ENCODE peak calls at places on chromosome 15, in eight cellular contexts. F is transverse colon, P is heart left ventricle, J is HL-60, G is PC-9, U is GM12864, S is tibial artery, Y is HCT116. H is an unnamed sample.

GRCh38 chr15:89642106-89642505 is 13.2 kb downstream of the KIF7 start:
- DNase-seq in F (no peak), P (no peak), J (no peak), G (no peak), U (no peak), S (peak; percentile 65), Y (no peak), H (no peak)

GRCh38 chr15:94671845-94672524 is 440.6 kb downstream of the MCTP2 start:
- DNase-seq in F (no peak), P (peak; percentile 36), J (no peak), G (no peak), U (no peak), S (no peak), Y (no peak), H (peak; percentile 23)

GRCh38 chr15:36090276-36090946 is 489.0 kb upstream of the CDIN1 start:
- DNase-seq in F (no peak), P (no peak), J (no peak), G (no peak), U (no peak), S (no peak), Y (no peak), H (no peak)

GRCh38 chr15:95267476-95267875 is 1036.1 kb downstream of the MCTP2 start:
- DNase-seq in F (no peak), P (no peak), J (no peak), G (no peak), U (no peak), S (no peak), Y (no peak), H (no peak)

GRCh38 chr15:53384417-53384816 is 375.0 kb downstream of the WDR72 start:
- DNase-seq in F (peak; percentile 23), P (no peak), J (peak; percentile 1), G (no peak), U (no peak), S (no peak), Y (no peak), H (no peak)

GRCh38 chr15:79230766-79231165 is 51.8 kb upstream of the ANKRD34C start:
- DNase-seq in F (no peak), P (no peak), J (no peak), G (no peak), U (no peak), S (no peak), Y (no peak), H (no peak)

GRCh38 chr15:40367673-40368611 is 9.9 kb downstream of the DISP2 start:
- DNase-seq in F (peak; percentile 91), P (peak; percentile 89), J (peak; percentile 91), G (peak; percentile 91), U (peak; percentile 57), S (peak; percentile 91), Y (peak; percentile 81), H (peak; percentile 70)

GRCh38 chr15:39976291-39977274 is 42.7 kb downstream of the EIF2AK4 start:
- DNase-seq in F (peak; percentile 51), P (peak; percentile 82), J (no peak), G (no peak), U (no peak), S (peak; percentile 79), Y (no peak), H (peak; percentile 45)

GRCh38 chr15:43912991-43913927 is 86.5 kb downstream of the WDR76 start:
- DNase-seq in F (no peak), P (peak; percentile 49), J (no peak), G (peak; percentile 71), U (no peak), S (peak; percentile 71), Y (peak; percentile 92), H (peak; percentile 47)

GRCh38 chr15:51077565-51078153 is 17.0 kb downstream of the TNFAIP8L3 start:
- DNase-seq in F (peak; percentile 71), P (peak; percentile 70), J (no peak), G (peak; percentile 47), U (peak; percentile 50), S (peak; percentile 89), Y (no peak), H (peak; percentile 85)

GRCh38 chr15:85289677-85290365 is 90.6 kb upstream of the AKAP13 start:
- DNase-seq in F (peak; percentile 40), P (peak; percentile 73), J (peak; percentile 25), G (peak; percentile 42), U (no peak), S (no peak), Y (peak; percentile 58), H (no peak)

GRCh38 chr15:64213646-64214045 is 50.8 kb upstream of the PPIB start:
- DNase-seq in F (no peak), P (no peak), J (no peak), G (no peak), U (no peak), S (no peak), Y (no peak), H (no peak)

GRCh38 chr15:45448516-45448915 is 70.2 kb upstream of the GATM start:
- DNase-seq in F (peak; percentile 69), P (no peak), J (no peak), G (peak; percentile 69), U (no peak), S (no peak), Y (no peak), H (no peak)

GRCh38 chr15:45450468-45450867 is 72.1 kb downstream of the SLC30A4 start:
- DNase-seq in F (peak; percentile 60), P (no peak), J (no peak), G (no peak), U (no peak), S (no peak), Y (no peak), H (no peak)

GRCh38 chr15:45451265-45451664 is 71.3 kb downstream of the SLC30A4 start:
- DNase-seq in F (no peak), P (no peak), J (no peak), G (no peak), U (no peak), S (no peak), Y (no peak), H (no peak)

GRCh38 chr15:45449387-45449786 is 71.0 kb upstream of the GATM start:
- DNase-seq in F (no peak), P (no peak), J (no peak), G (no peak), U (no peak), S (no peak), Y (no peak), H (no peak)

GRCh38 chr15:45449878-45450277 is 71.5 kb upstream of the GATM start:
- DNase-seq in F (peak; percentile 89), P (no peak), J (no peak), G (peak; percentile 94), U (no peak), S (no peak), Y (no peak), H (no peak)
- TF ChIP-seq CTCF in F (peak; percentile 45), P (no peak), J (no peak), G (no peak), U (no peak), S (no peak), Y (no peak), H (no peak)

DNA sequence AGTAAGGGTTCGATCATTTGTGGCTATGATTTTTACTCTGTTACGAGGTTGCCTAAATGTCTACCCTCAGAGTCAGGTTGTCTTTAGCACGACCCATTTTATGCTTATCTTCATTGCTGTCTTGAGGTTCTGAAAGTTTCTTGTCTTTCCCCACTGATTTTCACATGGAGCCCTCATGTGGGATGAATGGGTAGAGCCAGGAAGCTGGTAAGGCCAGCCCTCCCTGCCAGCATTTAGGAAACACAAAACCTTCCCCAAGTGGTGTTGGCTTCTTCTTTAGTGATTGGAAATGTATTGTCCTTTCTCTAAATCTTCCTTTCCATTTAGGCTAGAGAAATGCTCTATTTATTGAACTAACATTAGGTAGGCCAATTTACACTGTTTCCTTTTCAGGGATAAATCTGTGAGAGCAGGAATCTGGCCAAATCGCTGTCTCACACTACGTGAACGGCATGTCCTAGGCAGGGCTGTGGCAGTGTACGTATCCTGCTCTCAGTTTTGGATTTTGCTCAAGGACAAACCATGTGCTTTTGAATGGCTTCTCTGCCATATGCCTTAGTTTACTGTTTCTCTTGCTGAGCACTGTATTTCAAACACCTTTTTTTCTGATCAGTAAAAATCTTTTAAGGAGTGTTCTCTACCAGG is 43.7 kb downstream of the MYZAP start:
- DNase-seq in F (peak; percentile 34), P (peak; percentile 59), J (no peak), G (no peak), U (no peak), S (no peak), Y (no peak), H (no peak)
- TF ChIP-seq CTCF in F (no peak), P (no peak), J (no peak), G (no peak), U (no peak), S (peak; percentile 8), Y (no peak), H (peak; percentile 16)

GRCh38 chr15:71386005-71386404 is 270.7 kb downstream of the THSD4 start:
- DNase-seq in F (no peak), P (no peak), J (no peak), G (no peak), U (no peak), S (no peak), Y (no peak), H (no peak)

GRCh38 chr15:71385469-71385868 is 270.2 kb downstream of the THSD4 start:
- DNase-seq in F (no peak), P (no peak), J (no peak), G (no peak), U (no peak), S (no peak), Y (no peak), H (no peak)

GRCh38 chr15:71387825-71388224 is 272.6 kb downstream of the THSD4 start:
- DNase-seq in F (no peak), P (no peak), J (no peak), G (no peak), U (no peak), S (no peak), Y (no peak), H (no peak)

GRCh38 chr15:71385026-71385425 is 269.8 kb downstream of the THSD4 start:
- DNase-seq in F (peak; percentile 19), P (no peak), J (no peak), G (no peak), U (no peak), S (no peak), Y (no peak), H (no peak)

DNA sequence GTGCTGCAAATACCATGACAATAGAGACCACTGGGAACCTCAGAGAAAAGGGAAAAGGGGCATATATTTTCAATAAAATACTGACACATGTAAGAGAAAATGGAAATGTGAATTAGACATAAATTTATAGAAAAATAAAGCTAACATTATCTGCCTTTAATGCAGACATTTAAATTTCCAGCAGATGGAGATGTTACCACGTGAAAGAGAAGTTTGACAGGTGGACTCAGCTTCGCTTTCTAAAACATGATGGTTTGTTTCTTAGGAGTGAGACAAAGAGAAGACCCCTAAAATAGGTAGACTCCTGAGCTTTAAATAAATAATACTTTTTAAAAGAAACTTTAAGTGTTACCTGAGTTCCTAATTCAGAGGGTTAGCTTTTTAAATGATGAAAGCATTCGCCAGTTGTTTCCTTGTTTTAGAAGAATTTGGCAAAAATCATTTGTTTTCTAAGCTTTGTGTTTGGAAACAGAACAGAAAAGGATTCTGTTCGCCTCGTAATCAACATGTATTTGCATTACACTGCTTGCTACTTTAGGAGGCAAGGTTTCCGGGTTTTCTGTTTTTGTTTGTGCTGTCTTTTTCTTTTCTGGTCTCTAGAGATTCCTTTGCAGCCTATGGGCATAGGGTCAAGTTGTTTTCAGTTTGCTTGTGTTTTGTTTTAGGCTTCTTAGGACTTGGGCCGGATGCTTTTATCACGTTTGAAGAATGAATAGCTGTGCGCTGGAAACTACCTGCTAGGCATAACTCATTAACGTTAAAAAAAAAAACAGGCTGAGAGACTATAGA is 271.4 kb downstream of the THSD4 start:
- DNase-seq in F (no peak), P (no peak), J (no peak), G (no peak), U (no peak), S (no peak), Y (no peak), H (no peak)
- TF ChIP-seq CTCF in F (peak; percentile 68), P (peak; percentile 38), J (no peak), G (peak; percentile 59), U (no peak), S (peak; percentile 57), Y (peak; percentile 49), H (peak; percentile 75)

GRCh38 chr15:81942157-81942556 is 103.7 kb downstream of the MEX3B start:
- DNase-seq in F (no peak), P (no peak), J (peak; percentile 71), G (no peak), U (no peak), S (no peak), Y (no peak), H (no peak)
- TF ChIP-seq CTCF in F (no peak), P (no peak), J (no peak), G (no peak), U (no peak), S (no peak), Y (no peak), H (no peak)

H was measured in uterus.